ENCODE peak calls at places on chromosomes 4 and X, in six cellular contexts. One of them, this sample, is unnamed.

GRCh38 chr4:98745372-98745771 is 87.0 kb upstream of the TSPAN5 start:
- DNase-seq in colonic mucosa: peak
- DNase-seq in ascending aorta: no peak
- DNase-seq in right atrium auricular region: no peak
- DNase-seq in fibroblast of lung: peak
- DNase-seq in cardiac muscle cell: peak
- DNase-seq in this sample: no peak

GRCh38 chr4:79526970-79527565 is 119.0 kb upstream of the GK2 start:
- DNase-seq in colonic mucosa: no peak
- DNase-seq in ascending aorta: no peak
- DNase-seq in right atrium auricular region: no peak
- DNase-seq in fibroblast of lung: no peak
- DNase-seq in cardiac muscle cell: no peak
- DNase-seq in this sample: no peak

GRCh38 chrX:15721911-15722310 is 16.2 kb upstream of the CA5B start:
- DNase-seq in colonic mucosa: no peak
- DNase-seq in ascending aorta: no peak
- DNase-seq in right atrium auricular region: no peak
- DNase-seq in fibroblast of lung: peak
- DNase-seq in cardiac muscle cell: no peak
- DNase-seq in this sample: no peak

GRCh38 chr4:3704669-3705068 is 61.5 kb upstream of the ADRA2C start:
- DNase-seq in colonic mucosa: no peak
- DNase-seq in ascending aorta: no peak
- DNase-seq in right atrium auricular region: no peak
- DNase-seq in fibroblast of lung: no peak
- DNase-seq in cardiac muscle cell: no peak
- DNase-seq in this sample: no peak

GRCh38 chr4:41866799-41867677 is 68.2 kb upstream of the TMEM33 start:
- DNase-seq in colonic mucosa: no peak
- DNase-seq in ascending aorta: no peak
- DNase-seq in right atrium auricular region: no peak
- DNase-seq in fibroblast of lung: no peak
- DNase-seq in cardiac muscle cell: peak
- DNase-seq in this sample: no peak

GRCh38 chr4:52925531-52925968 is 63.4 kb downstream of the RASL11B start:
- DNase-seq in colonic mucosa: no peak
- DNase-seq in ascending aorta: no peak
- DNase-seq in right atrium auricular region: no peak
- DNase-seq in fibroblast of lung: no peak
- DNase-seq in cardiac muscle cell: peak
- DNase-seq in this sample: no peak

GRCh38 chrX:152927858-152928760 is 30.2 kb downstream of the ZNF185 start:
- DNase-seq in colonic mucosa: no peak
- DNase-seq in ascending aorta: no peak
- DNase-seq in right atrium auricular region: no peak
- DNase-seq in fibroblast of lung: no peak
- DNase-seq in cardiac muscle cell: no peak
- DNase-seq in this sample: no peak

GRCh38 chrX:14017399-14017798 is 12.3 kb downstream of the GEMIN8 start:
- DNase-seq in colonic mucosa: no peak
- DNase-seq in ascending aorta: no peak
- DNase-seq in right atrium auricular region: no peak
- DNase-seq in fibroblast of lung: no peak
- DNase-seq in cardiac muscle cell: no peak
- DNase-seq in this sample: no peak

GRCh38 chr4:166675411-166675810 is 558.9 kb downstream of the SPOCK3 start:
- DNase-seq in colonic mucosa: no peak
- DNase-seq in ascending aorta: no peak
- DNase-seq in right atrium auricular region: no peak
- DNase-seq in fibroblast of lung: peak
- DNase-seq in cardiac muscle cell: no peak
- DNase-seq in this sample: no peak

GRCh38 chr4:116122131-116122530 is 963.2 kb downstream of the TRAM1L1 start:
- DNase-seq in colonic mucosa: no peak
- DNase-seq in ascending aorta: no peak
- DNase-seq in right atrium auricular region: no peak
- DNase-seq in fibroblast of lung: no peak
- DNase-seq in cardiac muscle cell: no peak
- DNase-seq in this sample: no peak

GRCh38 chr4:79855081-79855480 is 217.9 kb downstream of the ANTXR2 start:
- DNase-seq in colonic mucosa: no peak
- DNase-seq in ascending aorta: no peak
- DNase-seq in right atrium auricular region: no peak
- DNase-seq in fibroblast of lung: peak
- DNase-seq in cardiac muscle cell: no peak
- DNase-seq in this sample: no peak

GRCh38 chr4:13527983-13528822 is 16.1 kb downstream of the NKX3-2 start:
- DNase-seq in colonic mucosa: no peak
- DNase-seq in ascending aorta: no peak
- DNase-seq in right atrium auricular region: no peak
- DNase-seq in fibroblast of lung: no peak
- DNase-seq in cardiac muscle cell: no peak
- DNase-seq in this sample: no peak

GRCh38 chrX:51002160-51002632 is 91.7 kb downstream of the BMP15 start:
- DNase-seq in colonic mucosa: no peak
- DNase-seq in ascending aorta: no peak
- DNase-seq in right atrium auricular region: no peak
- DNase-seq in fibroblast of lung: no peak
- DNase-seq in cardiac muscle cell: no peak
- DNase-seq in this sample: no peak

GRCh38 chrX:110414679-110415439 is 56.2 kb downstream of the RTL9 start:
- DNase-seq in colonic mucosa: no peak
- DNase-seq in ascending aorta: no peak
- DNase-seq in right atrium auricular region: no peak
- DNase-seq in fibroblast of lung: peak
- DNase-seq in cardiac muscle cell: no peak
- DNase-seq in this sample: no peak

GRCh38 chrX:9312922-9313867 is 151.7 kb upstream of the TBL1X start:
- DNase-seq in colonic mucosa: peak
- DNase-seq in ascending aorta: no peak
- DNase-seq in right atrium auricular region: peak
- DNase-seq in fibroblast of lung: no peak
- DNase-seq in cardiac muscle cell: peak
- DNase-seq in this sample: no peak

GRCh38 chr4:110540606-110541440 is 64.9 kb downstream of the ENPEP start:
- DNase-seq in colonic mucosa: no peak
- DNase-seq in ascending aorta: no peak
- DNase-seq in right atrium auricular region: no peak
- DNase-seq in fibroblast of lung: peak
- DNase-seq in cardiac muscle cell: no peak
- DNase-seq in this sample: no peak

GRCh38 chr4:2535386-2536192 is 858 bp upstream of the FAM193A start:
- DNase-seq in colonic mucosa: peak
- DNase-seq in ascending aorta: no peak
- DNase-seq in right atrium auricular region: peak
- DNase-seq in fibroblast of lung: peak
- DNase-seq in cardiac muscle cell: peak
- DNase-seq in this sample: no peak

GRCh38 chr4:85637778-85638177 is 162.8 kb downstream of the ARHGAP24 start:
- DNase-seq in colonic mucosa: no peak
- DNase-seq in ascending aorta: no peak
- DNase-seq in right atrium auricular region: no peak
- DNase-seq in fibroblast of lung: no peak
- DNase-seq in cardiac muscle cell: no peak
- DNase-seq in this sample: no peak

GRCh38 chr4:38832624-38833528 is 23.7 kb downstream of the TLR6 start:
- DNase-seq in colonic mucosa: no peak
- DNase-seq in ascending aorta: no peak
- DNase-seq in right atrium auricular region: no peak
- DNase-seq in fibroblast of lung: no peak
- DNase-seq in cardiac muscle cell: no peak
- DNase-seq in this sample: no peak

GRCh38 chrX:63918611-63919010 is 133.6 kb upstream of the ARHGEF9 start:
- DNase-seq in colonic mucosa: no peak
- DNase-seq in ascending aorta: no peak
- DNase-seq in right atrium auricular region: no peak
- DNase-seq in fibroblast of lung: peak
- DNase-seq in cardiac muscle cell: peak
- DNase-seq in this sample: no peak
- TF ChIP-seq CTCF in colonic mucosa: no peak
- TF ChIP-seq CTCF in ascending aorta: peak
- TF ChIP-seq CTCF in right atrium auricular region: no peak
- TF ChIP-seq CTCF in fibroblast of lung: no peak
- TF ChIP-seq CTCF in cardiac muscle cell: no peak
- TF ChIP-seq CTCF in this sample: no peak

DNA sequence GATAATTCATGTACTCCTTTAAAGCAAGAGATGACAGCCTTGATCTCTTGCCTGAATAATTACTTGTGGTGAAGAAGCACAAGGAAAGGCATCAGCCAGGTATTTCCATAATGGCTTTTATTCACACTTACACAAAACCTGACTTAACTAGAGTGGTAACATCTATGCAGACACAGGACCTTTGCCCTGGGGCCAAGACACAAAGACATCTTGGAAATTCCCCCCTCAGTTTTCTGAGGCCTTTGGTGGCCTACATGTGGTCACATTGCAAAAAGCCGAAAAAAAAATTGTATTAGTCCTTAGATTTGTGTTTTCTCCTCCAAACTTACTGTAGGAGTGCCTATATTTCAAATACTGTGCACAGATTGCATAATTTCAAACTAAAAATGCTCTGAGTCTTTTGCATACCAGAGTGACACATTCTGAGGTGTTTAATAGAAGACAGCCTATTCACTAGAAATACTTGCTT is 172.4 kb downstream of the PDGFC start:
- DNase-seq in colonic mucosa: no peak
- DNase-seq in ascending aorta: no peak
- DNase-seq in right atrium auricular region: no peak
- DNase-seq in fibroblast of lung: peak
- DNase-seq in cardiac muscle cell: no peak
- DNase-seq in this sample: no peak
- H3K27ac ChIP-seq in colonic mucosa: no peak
- H3K27ac ChIP-seq in ascending aorta: no peak
- H3K27ac ChIP-seq in right atrium auricular region: no peak
- H3K27ac ChIP-seq in fibroblast of lung: no peak
- H3K27ac ChIP-seq in cardiac muscle cell: no peak
- H3K27ac ChIP-seq in this sample: no peak

GRCh38 chrX:72026341-72027023 is 105.2 kb downstream of the RTL5 start:
- DNase-seq in colonic mucosa: peak
- DNase-seq in ascending aorta: no peak
- DNase-seq in right atrium auricular region: peak
- DNase-seq in fibroblast of lung: no peak
- DNase-seq in cardiac muscle cell: no peak
- DNase-seq in this sample: no peak

GRCh38 chrX:72025236-72025770 is 106.4 kb downstream of the RTL5 start:
- DNase-seq in colonic mucosa: peak
- DNase-seq in ascending aorta: no peak
- DNase-seq in right atrium auricular region: peak
- DNase-seq in fibroblast of lung: no peak
- DNase-seq in cardiac muscle cell: no peak
- DNase-seq in this sample: no peak

GRCh38 chrX:72028701-72029470 is 102.8 kb downstream of the RTL5 start:
- DNase-seq in colonic mucosa: peak
- DNase-seq in ascending aorta: no peak
- DNase-seq in right atrium auricular region: peak
- DNase-seq in fibroblast of lung: no peak
- DNase-seq in cardiac muscle cell: no peak
- DNase-seq in this sample: no peak

GRCh38 chrX:72027914-72028307 is 103.8 kb downstream of the RTL5 start:
- DNase-seq in colonic mucosa: no peak
- DNase-seq in ascending aorta: no peak
- DNase-seq in right atrium auricular region: peak
- DNase-seq in fibroblast of lung: no peak
- DNase-seq in cardiac muscle cell: no peak
- DNase-seq in this sample: no peak

DNA sequence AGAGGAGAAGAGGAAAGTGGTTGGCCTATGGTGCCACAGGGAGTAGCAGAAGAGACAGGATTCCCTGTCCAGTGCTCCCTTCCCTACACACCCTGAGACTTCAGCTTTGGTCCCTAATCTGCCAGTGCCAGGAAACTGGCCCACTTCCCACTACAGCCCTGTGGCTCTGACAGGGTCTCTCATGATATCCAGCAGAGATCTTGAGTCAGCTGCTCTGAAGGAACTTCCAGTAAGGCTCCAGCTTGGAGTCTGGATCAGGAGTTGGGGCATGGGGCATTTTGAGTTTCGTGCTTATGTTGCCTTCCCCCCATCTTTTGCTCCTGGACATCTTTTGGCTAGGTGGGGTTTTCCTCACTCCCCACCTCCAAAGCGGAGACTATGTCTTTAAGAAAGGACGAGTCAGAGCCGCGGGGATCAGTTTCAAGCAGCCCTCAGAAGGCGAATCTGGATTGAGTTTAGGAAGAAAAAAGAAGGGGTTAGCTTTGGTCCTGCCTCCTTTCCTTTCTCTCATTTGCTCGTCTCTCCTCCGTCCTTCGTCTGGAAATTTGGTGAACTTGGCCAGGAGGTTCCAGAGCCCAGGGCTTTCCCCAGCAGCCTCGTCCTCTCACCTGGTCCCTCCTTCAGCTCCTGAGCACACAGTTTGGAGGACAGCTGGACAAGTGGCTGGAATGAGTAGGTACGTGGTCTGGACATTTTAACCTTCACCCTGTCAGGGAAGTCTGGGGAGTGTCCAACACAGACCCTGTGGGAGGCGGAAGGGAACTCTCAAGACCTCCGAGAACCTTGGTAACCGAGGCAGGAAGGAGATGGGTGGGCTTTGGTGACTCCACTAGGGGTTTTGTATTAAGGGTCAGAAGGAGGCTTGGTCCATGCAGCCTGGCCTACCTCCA is 104.4 kb downstream of the RTL5 start:
- DNase-seq in colonic mucosa: peak
- DNase-seq in ascending aorta: no peak
- DNase-seq in right atrium auricular region: peak
- DNase-seq in fibroblast of lung: no peak
- DNase-seq in cardiac muscle cell: peak
- DNase-seq in this sample: no peak
- H3K4me3 ChIP-seq in colonic mucosa: no peak
- H3K4me3 ChIP-seq in ascending aorta: peak
- H3K4me3 ChIP-seq in right atrium auricular region: no peak
- H3K4me3 ChIP-seq in fibroblast of lung: peak
- H3K4me3 ChIP-seq in cardiac muscle cell: no peak
- H3K4me3 ChIP-seq in this sample: peak

GRCh38 chrX:30741545-30741944 is 88.3 kb downstream of the GK start:
- DNase-seq in colonic mucosa: no peak
- DNase-seq in ascending aorta: no peak
- DNase-seq in right atrium auricular region: no peak
- DNase-seq in fibroblast of lung: no peak
- DNase-seq in cardiac muscle cell: no peak
- DNase-seq in this sample: no peak

GRCh38 chrX:30734782-30735181 is 81.6 kb downstream of the GK start:
- DNase-seq in colonic mucosa: no peak
- DNase-seq in ascending aorta: no peak
- DNase-seq in right atrium auricular region: no peak
- DNase-seq in fibroblast of lung: no peak
- DNase-seq in cardiac muscle cell: no peak
- DNase-seq in this sample: no peak

GRCh38 chrX:30733852-30734660 is 80.8 kb downstream of the GK start:
- DNase-seq in colonic mucosa: no peak
- DNase-seq in ascending aorta: no peak
- DNase-seq in right atrium auricular region: no peak
- DNase-seq in fibroblast of lung: no peak
- DNase-seq in cardiac muscle cell: no peak
- DNase-seq in this sample: no peak

DNA sequence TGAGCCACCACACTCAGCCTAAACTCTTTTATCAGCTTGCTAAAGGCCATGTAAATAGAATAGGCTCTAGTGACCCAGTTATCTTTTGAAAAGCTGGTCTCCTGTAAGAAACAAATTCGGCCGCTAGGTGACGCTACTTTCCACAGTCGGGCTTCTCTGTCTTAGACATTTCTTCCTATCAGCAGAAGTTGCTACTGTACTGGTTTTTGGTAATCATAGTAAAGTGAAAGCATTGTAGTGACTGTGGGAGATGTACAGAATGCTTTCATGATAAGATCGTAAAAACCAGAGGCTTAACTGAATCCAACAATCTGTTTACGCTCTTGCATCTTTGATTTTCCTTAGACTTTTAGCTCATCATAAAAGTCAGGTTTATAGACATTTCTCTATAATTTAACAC is 82.6 kb downstream of the GK start:
- DNase-seq in colonic mucosa: peak
- DNase-seq in ascending aorta: no peak
- DNase-seq in right atrium auricular region: peak
- DNase-seq in fibroblast of lung: peak
- DNase-seq in cardiac muscle cell: peak
- DNase-seq in this sample: peak
- TF ChIP-seq CTCF in colonic mucosa: peak
- TF ChIP-seq CTCF in ascending aorta: peak
- TF ChIP-seq CTCF in right atrium auricular region: peak
- TF ChIP-seq CTCF in fibroblast of lung: peak
- TF ChIP-seq CTCF in cardiac muscle cell: peak
- TF ChIP-seq CTCF in this sample: peak